ENCODE peak calls at places on chromosomes 16 and 17, in four cellular contexts. H, X, E and I are unnamed samples.

GRCh38 chr16:79602615-79603014 is 2.1 kb upstream of the MAF start:
- DNase-seq in H (no peak), X (no peak), E (no peak), I (no peak)

GRCh38 chr16:85306071-85306792 is 194.0 kb upstream of the CIBAR2 start:
- DNase-seq in H (peak), X (peak), E (peak), I (peak)

GRCh38 chr17:27408891-27409290 is 47.4 kb upstream of the KSR1 start:
- DNase-seq in H (no peak), X (no peak), E (no peak), I (no peak)

GRCh38 chr17:66397486-66397885 is 95.1 kb downstream of the PRKCA start:
- DNase-seq in H (no peak), X (no peak), E (no peak), I (no peak)

GRCh38 chr16:6189216-6189615 is 1091.6 kb upstream of the EEF2KMT start:
- DNase-seq in H (no peak), X (no peak), E (no peak), I (no peak)

GRCh38 chr17:60371818-60372510 is 20.0 kb downstream of the USP32 start:
- DNase-seq in H (no peak), X (no peak), E (no peak), I (no peak)

GRCh38 chr16:50011707-50012106 is 13.3 kb upstream of the CNEP1R1 start:
- DNase-seq in H (no peak), X (no peak), E (no peak), I (no peak)

GRCh38 chr17:17051791-17052461 is 9.7 kb downstream of the MPRIP start:
- DNase-seq in H (peak), X (peak), E (peak), I (peak)

DNA sequence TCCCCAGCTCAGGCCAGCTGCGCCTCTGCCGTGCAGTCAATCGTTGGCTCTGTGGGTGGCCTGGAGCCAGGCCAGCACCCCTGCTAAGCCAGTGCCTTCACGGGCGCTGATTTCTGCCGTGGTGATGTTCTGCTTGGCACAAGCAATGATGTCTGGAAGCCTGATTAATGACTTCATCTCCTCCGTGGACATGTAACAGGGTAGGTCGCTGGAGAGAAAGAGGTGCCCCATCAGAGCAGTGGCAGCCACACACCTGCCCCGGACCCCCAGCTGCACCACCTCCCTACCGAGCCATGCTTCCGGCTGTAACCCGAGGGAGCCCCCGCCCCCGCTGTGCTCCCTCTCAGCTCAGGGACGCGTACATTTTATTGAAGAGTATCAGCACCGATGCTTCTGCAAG is 1.9 kb downstream of the ARL16 start:
- DNase-seq in H (no peak), X (no peak), E (no peak), I (no peak)
- H3K4me3 ChIP-seq in H (no peak), X (no peak), E (no peak), I (no peak)

GRCh38 chr17:46818929-46819859 is 702 bp upstream of the WNT3 start:
- DNase-seq in H (no peak), X (no peak), E (no peak), I (peak)
- H3K4me3 ChIP-seq in H (no peak), X (no peak), E (peak), I (peak)

DNA sequence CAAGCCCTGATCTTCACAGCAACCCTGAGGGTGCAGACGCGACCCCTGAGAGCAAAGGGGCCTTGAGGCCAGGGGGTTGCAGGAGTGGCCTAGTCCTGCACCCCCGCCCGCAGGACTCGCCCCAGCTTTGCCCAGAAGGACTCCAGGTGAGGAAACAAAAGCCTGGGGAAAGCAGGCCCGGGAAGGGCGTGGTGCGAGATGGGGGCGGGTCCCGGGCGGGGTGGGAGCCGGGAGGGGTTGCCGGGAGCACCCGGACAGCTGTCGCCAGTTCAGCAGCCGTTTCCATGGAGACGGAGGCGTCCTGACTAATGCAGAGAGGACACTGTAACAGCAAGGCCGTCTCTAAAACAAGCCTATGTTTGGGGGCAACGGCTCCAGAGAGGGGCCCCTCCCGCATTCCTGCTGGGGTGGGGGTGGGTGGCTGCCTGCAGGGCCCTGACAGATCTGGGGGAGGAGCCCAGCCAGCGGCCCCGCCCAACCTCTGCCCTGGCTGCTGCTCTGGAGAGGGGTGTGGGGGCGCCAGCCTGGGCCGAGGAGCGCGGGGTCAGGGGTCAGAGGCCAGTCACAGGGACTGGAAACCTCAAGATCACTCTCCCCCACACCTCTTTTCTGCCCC is 3.0 kb upstream of the TPPP3 start:
- DNase-seq in H (peak), X (peak), E (peak), I (peak)
- H3K4me3 ChIP-seq in H (no peak), X (no peak), E (no peak), I (no peak)

GRCh38 chr17:82494236-82495055 is 25.1 kb upstream of the FOXK2 start:
- DNase-seq in H (peak), X (peak), E (peak), I (peak)
- H3K4me3 ChIP-seq in H (no peak), X (no peak), E (no peak), I (peak)

GRCh38 chr17:45170976-45171337 is 9.3 kb downstream of the HEXIM2 start:
- DNase-seq in H (peak), X (peak), E (peak), I (peak)
- H3K4me3 ChIP-seq in H (peak), X (no peak), E (peak), I (peak)

GRCh38 chr16:3173892-3174617 is 13.9 kb upstream of the OR1F1 start:
- DNase-seq in H (peak), X (no peak), E (no peak), I (peak)

GRCh38 chr16:3171855-3172593 is 16.0 kb upstream of the OR1F1 start:
- DNase-seq in H (no peak), X (no peak), E (no peak), I (peak)

GRCh38 chr16:3168706-3169105 is 19.3 kb upstream of the OR1F1 start:
- DNase-seq in H (no peak), X (no peak), E (no peak), I (no peak)

GRCh38 chr16:3171181-3171854 is 16.7 kb upstream of the OR1F1 start:
- DNase-seq in H (peak), X (no peak), E (no peak), I (peak)

DNA sequence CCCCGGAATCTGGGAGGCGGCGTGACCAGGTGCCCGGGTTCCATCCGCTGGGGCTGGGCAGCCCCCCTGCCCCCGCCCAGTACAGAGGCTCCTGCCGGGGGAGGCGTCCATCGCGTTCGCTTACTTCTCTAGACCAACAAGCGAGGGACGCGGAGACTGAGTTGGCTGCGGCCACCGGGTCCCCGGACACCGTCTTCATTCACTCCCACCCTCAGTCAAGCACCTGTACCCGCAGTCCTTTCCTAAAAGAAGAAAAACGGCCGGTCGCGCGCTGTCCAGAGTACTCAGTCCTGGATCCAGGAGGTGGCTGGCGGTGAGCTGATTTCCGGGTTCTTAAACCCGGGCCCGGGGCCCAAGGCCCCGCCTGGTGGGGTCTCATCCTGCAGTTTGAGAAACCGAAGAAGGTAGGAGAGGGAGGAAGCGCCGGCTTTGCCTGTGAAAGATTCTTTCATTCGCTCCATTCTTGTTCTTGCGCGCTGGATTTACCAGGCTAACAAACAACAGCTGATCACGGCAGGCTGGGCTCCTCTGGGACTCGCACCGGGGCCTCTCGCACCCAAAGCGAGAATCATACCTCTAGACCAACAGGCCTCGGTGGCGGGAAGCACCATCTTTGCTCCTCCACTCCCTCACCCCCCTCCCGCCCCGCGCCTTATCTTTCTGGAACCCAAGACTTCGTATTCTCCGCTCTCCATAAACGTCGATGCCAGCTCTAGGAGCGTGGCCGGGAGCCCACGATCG is 17.4 kb upstream of the OR1F1 start:
- DNase-seq in H (peak), X (no peak), E (no peak), I (peak)
- H3K4me3 ChIP-seq in H (no peak), X (no peak), E (no peak), I (peak)

DNA sequence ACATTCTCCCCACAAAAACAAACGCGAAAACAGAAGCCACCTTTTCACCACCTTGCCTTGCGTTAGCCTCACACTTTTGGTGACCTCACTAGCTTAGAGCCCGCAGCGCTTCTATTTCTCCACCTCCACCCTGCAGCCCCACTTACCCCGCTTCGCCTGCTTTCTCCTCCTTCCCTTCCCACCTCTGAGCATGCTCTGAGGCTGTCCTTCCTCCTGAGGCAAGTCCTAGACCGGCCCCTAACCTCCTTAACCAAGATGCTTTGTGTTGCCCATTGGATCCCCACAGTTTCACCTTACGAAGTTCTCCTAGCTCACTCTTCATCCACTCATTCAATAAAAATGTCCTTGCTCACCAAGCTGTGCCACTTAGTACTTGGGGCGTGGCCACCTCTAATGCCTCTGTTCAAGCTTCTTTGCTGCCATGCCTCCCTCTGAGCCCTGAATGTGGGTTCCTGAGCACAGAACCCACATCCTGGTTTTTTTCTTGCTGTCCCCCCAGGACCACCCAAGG is 1.3 kb downstream of the GNGT2 start:
- DNase-seq in H (no peak), X (no peak), E (peak), I (no peak)
- H3K4me3 ChIP-seq in H (no peak), X (no peak), E (no peak), I (peak)

DNA sequence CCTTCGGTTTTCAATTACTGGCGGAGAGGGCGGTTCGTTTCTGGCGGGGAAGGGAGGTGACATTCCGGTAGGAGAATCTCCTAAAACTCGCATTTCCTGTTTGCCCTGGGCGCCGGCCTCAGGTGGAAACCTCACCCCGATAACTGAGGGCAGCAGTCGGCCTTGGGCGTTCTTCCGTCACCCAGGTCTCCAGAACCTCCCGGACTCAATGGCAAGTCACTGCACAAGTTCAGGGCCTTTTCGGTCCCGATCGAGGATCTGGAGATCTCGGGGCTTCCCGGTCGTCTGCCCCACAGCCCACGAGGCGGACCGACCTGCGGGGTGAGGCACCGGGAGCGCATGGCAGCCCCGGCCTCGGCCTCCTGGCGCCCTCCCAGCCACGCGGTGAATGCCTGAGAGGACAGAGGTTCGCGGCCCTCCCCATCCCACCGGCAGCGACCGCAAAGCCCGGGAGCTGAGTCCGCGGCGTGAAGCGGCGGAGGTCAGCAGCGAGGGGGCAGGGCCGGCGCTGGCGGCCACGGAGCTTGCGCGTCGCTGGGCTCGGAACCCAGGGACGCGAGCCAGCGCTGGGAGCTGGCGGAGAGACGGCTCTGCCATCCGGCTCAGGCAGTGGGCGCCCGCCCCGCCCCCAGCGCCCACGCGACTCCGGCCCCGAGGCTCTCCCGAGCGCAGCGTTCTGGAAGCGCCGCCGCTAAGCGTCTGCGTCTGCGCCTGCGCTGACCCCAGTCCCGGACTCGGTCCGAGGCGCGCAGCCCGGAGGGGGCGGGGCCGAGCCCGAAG is 58.4 kb downstream of the SRL start:
- DNase-seq in H (peak), X (peak), E (peak), I (peak)
- H3K4me3 ChIP-seq in H (peak), X (peak), E (peak), I (peak)

GRCh38 chr16:1152123-1152638 is 725 bp upstream of the CACNA1H start:
- DNase-seq in H (no peak), X (no peak), E (no peak), I (no peak)
- H3K4me3 ChIP-seq in H (no peak), X (no peak), E (no peak), I (peak)